ENCODE peak calls at places on chromosome 14, in nine cellular contexts. A, R, Q, K, B, F, W, O and P are unnamed samples.

GRCh38 chr14:105335735-105336476 is 21.4 kb downstream of the PACS2 start:
- DNase-seq in A (no peak), R (no peak), Q (no peak), K (no peak), B (no peak), F (no peak), W (no peak), O (no peak), P (no peak)

GRCh38 chr14:64698899-64699298 is 5.3 kb upstream of the PLEKHG3 start:
- DNase-seq in A (no peak), R (no peak), Q (no peak), K (no peak), B (no peak), F (no peak), W (no peak), O (peak; percentile 86), P (no peak)

GRCh38 chr14:68439741-68440140 is 353.1 kb downstream of the ZFP36L1 start:
- DNase-seq in A (no peak), R (no peak), Q (no peak), K (no peak), B (no peak), F (no peak), W (no peak), O (no peak), P (no peak)

GRCh38 chr14:100221419-100222218 is 17.3 kb upstream of the YY1 start:
- DNase-seq in A (no peak), R (no peak), Q (no peak), K (peak; percentile 66), B (peak; percentile 82), F (peak; percentile 77), W (peak; percentile 53), O (peak; percentile 39), P (no peak)

GRCh38 chr14:39268393-39268792 is 34.7 kb downstream of the MIA2 start:
- DNase-seq in A (no peak), R (no peak), Q (no peak), K (no peak), B (peak; percentile 49), F (peak; percentile 43), W (no peak), O (peak; percentile 21), P (peak; percentile 13)

GRCh38 chr14:99522934-99523660 is 41.9 kb downstream of the CCNK start:
- DNase-seq in A (no peak), R (no peak), Q (no peak), K (peak; percentile 21), B (no peak), F (no peak), W (no peak), O (no peak), P (no peak)

GRCh38 chr14:67446371-67447032 is 34.5 kb upstream of the PLEK2 start:
- DNase-seq in A (no peak), R (no peak), Q (no peak), K (no peak), B (no peak), F (no peak), W (no peak), O (no peak), P (no peak)

GRCh38 chr14:51242545-51243490 is 2.8 kb downstream of the TMX1 start:
- DNase-seq in A (no peak), R (no peak), Q (no peak), K (no peak), B (no peak), F (no peak), W (no peak), O (no peak), P (no peak)

GRCh38 chr14:25411933-25412757 is 362.2 kb upstream of the STXBP6 start:
- DNase-seq in A (no peak), R (no peak), Q (no peak), K (no peak), B (peak; percentile 48), F (no peak), W (no peak), O (peak; percentile 24), P (no peak)

GRCh38 chr14:32933943-32934890 is 4.5 kb upstream of the NPAS3 start:
- DNase-seq in A (no peak), R (no peak), Q (no peak), K (peak; percentile 46), B (peak; percentile 58), F (no peak), W (no peak), O (no peak), P (no peak)